ENCODE peak calls at places on chromosomes 1 and 21, in four cellular contexts. One of them, this sample, is unnamed.

GRCh38 chr1:18111605-18112297 is 4.2 kb downstream of the IGSF21 start:
- DNase-seq in MM.1S: no peak
- DNase-seq in GM23338: no peak
- DNase-seq in SK-N-SH: no peak
- DNase-seq in this sample: no peak

GRCh38 chr1:21536223-21536622 is 27.0 kb downstream of the ALPL start:
- DNase-seq in MM.1S: no peak
- DNase-seq in GM23338: no peak
- DNase-seq in SK-N-SH: no peak
- DNase-seq in this sample: no peak

GRCh38 chr1:207565546-207566468 is 69.8 kb downstream of the CR1 start:
- DNase-seq in MM.1S: no peak
- DNase-seq in GM23338: peak; percentile 57
- DNase-seq in SK-N-SH: no peak
- DNase-seq in this sample: peak; percentile 19

GRCh38 chr1:22371408-22371807 is 80.2 kb upstream of the ZBTB40 start:
- DNase-seq in SK-N-SH: no peak
- DNase-seq in MM.1S: no peak
- DNase-seq in GM23338: no peak
- DNase-seq in this sample: no peak

GRCh38 chr1:179036844-179037465 is 11.3 kb downstream of the FAM20B start:
- DNase-seq in MM.1S: no peak
- DNase-seq in SK-N-SH: no peak
- DNase-seq in GM23338: no peak
- DNase-seq in this sample: no peak

GRCh38 chr1:17662296-17662695 is 92.8 kb upstream of the ACTL8 start:
- DNase-seq in GM23338: no peak
- DNase-seq in MM.1S: no peak
- DNase-seq in SK-N-SH: no peak
- DNase-seq in this sample: no peak

GRCh38 chr1:114352797-114353196 is 158.2 kb downstream of the TRIM33 start:
- DNase-seq in SK-N-SH: no peak
- DNase-seq in GM23338: peak; percentile 12
- DNase-seq in MM.1S: no peak
- DNase-seq in this sample: no peak

GRCh38 chr1:91553196-91553595 is 52.5 kb downstream of the CDC7 start:
- DNase-seq in GM23338: no peak
- DNase-seq in MM.1S: no peak
- DNase-seq in SK-N-SH: no peak
- DNase-seq in this sample: no peak

GRCh38 chr1:22229374-22229773 is 86.5 kb upstream of the WNT4 start:
- DNase-seq in GM23338: peak; percentile 49
- DNase-seq in MM.1S: no peak
- DNase-seq in SK-N-SH: no peak
- DNase-seq in this sample: peak; percentile 77

GRCh38 chr1:198699167-198700015 is 60.6 kb downstream of the PTPRC start:
- DNase-seq in SK-N-SH: no peak
- DNase-seq in MM.1S: no peak
- DNase-seq in GM23338: peak; percentile 79
- DNase-seq in this sample: peak; percentile 83

GRCh38 chr1:21241761-21242581 is 48.3 kb downstream of the ECE1 start:
- DNase-seq in GM23338: no peak
- DNase-seq in MM.1S: no peak
- DNase-seq in SK-N-SH: no peak
- DNase-seq in this sample: no peak

GRCh38 chr1:209416009-209416408 is 167.5 kb upstream of the CAMK1G start:
- DNase-seq in SK-N-SH: no peak
- DNase-seq in MM.1S: no peak
- DNase-seq in GM23338: no peak
- DNase-seq in this sample: peak; percentile 65

GRCh38 chr1:243917177-243917862 is 67.3 kb upstream of the AKT3 start:
- DNase-seq in MM.1S: no peak
- DNase-seq in SK-N-SH: peak; percentile 82
- DNase-seq in GM23338: peak; percentile 83
- DNase-seq in this sample: peak; percentile 50

GRCh38 chr1:150366416-150367296 is 2.7 kb downstream of the RPRD2 start:
- DNase-seq in GM23338: peak; percentile 25
- DNase-seq in SK-N-SH: no peak
- DNase-seq in MM.1S: no peak
- DNase-seq in this sample: no peak

GRCh38 chr21:42861311-42862122 is 17.8 kb downstream of the WDR4 start:
- DNase-seq in MM.1S: no peak
- DNase-seq in GM23338: no peak
- DNase-seq in SK-N-SH: peak; percentile 20
- DNase-seq in this sample: no peak

GRCh38 chr1:211742889-211743529 is 67.6 kb upstream of the NEK2 start:
- DNase-seq in GM23338: no peak
- DNase-seq in SK-N-SH: no peak
- DNase-seq in MM.1S: no peak
- DNase-seq in this sample: no peak

GRCh38 chr1:10378071-10378841 is 20.6 kb upstream of the PGD start:
- DNase-seq in GM23338: peak; percentile 27
- DNase-seq in MM.1S: no peak
- DNase-seq in SK-N-SH: no peak
- DNase-seq in this sample: peak; percentile 48

GRCh38 chr1:55640708-55641473 is 425.7 kb upstream of the USP24 start:
- DNase-seq in GM23338: no peak
- DNase-seq in MM.1S: peak; percentile 86
- DNase-seq in SK-N-SH: peak; percentile 57
- DNase-seq in this sample: peak; percentile 64

GRCh38 chr1:216075339-216075738 is 347.9 kb downstream of the USH2A start:
- DNase-seq in GM23338: peak; percentile 21
- DNase-seq in SK-N-SH: no peak
- DNase-seq in MM.1S: no peak
- DNase-seq in this sample: no peak

GRCh38 chr21:43925096-43925481 is 60.1 kb downstream of the AGPAT3 start:
- DNase-seq in GM23338: no peak
- DNase-seq in MM.1S: no peak
- DNase-seq in SK-N-SH: no peak
- DNase-seq in this sample: peak; percentile 76
- H3K4me1 ChIP-seq in GM23338: peaks cover 5% of the 10 kb centered on the region
- H3K4me1 ChIP-seq in MM.1S: no peaks in the 10 kb centered on the region
- H3K4me1 ChIP-seq in SK-N-SH: no peaks in the 10 kb centered on the region
- H3K4me1 ChIP-seq in this sample: peaks cover 49% of the 10 kb centered on the region

DNA sequence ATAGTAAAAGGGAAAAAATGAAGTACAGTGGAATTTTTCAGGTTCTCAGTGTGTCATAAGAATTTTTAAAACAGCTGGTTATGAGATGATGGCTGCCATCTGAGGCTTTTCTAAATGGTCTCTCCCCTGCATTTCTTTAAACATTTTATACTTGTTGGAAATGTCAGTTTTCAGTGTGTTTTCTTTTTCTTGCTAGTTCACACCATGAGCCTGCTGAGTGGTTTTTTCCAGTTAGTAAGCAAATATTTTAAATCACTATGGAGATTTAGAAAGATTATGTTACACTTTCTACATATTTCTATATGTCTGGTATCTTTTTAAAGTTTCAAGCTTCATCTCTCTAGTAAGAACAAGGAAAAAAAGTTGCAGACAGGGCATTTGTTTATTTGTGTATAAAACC is 9.6 kb downstream of the RBM15 start:
- DNase-seq in SK-N-SH: no peak
- DNase-seq in GM23338: no peak
- DNase-seq in MM.1S: no peak
- DNase-seq in this sample: no peak
- TF ChIP-seq EZH2phosphoT487 in SK-N-SH: no peak
- TF ChIP-seq EZH2phosphoT487 in GM23338: no peak
- TF ChIP-seq EZH2phosphoT487 in MM.1S: no peak
- TF ChIP-seq EZH2phosphoT487 in this sample: no peak

GRCh38 chr1:201516511-201517127 is 9.7 kb upstream of the CSRP1 start:
- DNase-seq in GM23338: no peak
- DNase-seq in SK-N-SH: no peak
- DNase-seq in MM.1S: no peak
- DNase-seq in this sample: no peak

GRCh38 chr1:201517631-201518030 is 10.7 kb upstream of the CSRP1 start:
- DNase-seq in SK-N-SH: no peak
- DNase-seq in GM23338: no peak
- DNase-seq in MM.1S: no peak
- DNase-seq in this sample: no peak

GRCh38 chr1:201513498-201514243 is 6.7 kb upstream of the CSRP1 start:
- DNase-seq in MM.1S: no peak
- DNase-seq in GM23338: no peak
- DNase-seq in SK-N-SH: no peak
- DNase-seq in this sample: no peak

GRCh38 chr1:201515895-201516294 is 9.0 kb upstream of the CSRP1 start:
- DNase-seq in GM23338: no peak
- DNase-seq in SK-N-SH: no peak
- DNase-seq in MM.1S: no peak
- DNase-seq in this sample: no peak

DNA sequence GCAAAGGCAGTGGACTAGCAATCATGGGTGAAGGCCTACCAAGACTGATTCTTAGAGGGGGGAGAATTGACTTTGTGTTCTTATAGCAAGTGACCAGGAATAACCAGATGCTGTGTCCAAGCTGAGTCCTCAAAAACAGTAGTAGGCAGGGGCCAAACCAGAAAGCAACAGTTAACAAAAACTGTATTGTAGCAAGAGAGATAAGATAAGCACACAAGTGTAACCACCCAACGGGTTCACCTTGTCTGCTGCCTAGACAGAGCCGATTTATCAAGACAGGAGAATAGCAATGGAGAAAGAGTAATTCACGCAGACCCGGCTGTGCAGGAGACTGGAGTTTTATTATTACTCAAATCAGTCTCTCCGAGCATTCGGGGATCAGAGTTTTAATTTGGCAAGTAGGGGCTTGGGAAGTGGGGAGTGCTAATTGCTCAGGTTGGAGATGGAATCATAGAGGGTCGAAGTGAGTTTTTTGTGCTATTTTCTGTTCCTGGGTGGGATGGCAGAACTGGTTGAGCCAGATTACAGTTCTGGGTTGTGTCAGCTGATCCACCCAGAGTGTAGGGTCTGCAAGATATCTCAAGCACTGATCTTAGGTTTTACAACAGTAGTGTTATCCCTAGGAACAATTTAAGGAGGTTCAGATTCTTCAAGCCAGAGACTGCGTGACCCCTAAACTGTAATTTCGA is 8.3 kb upstream of the CSRP1 start:
- DNase-seq in GM23338: no peak
- DNase-seq in SK-N-SH: no peak
- DNase-seq in MM.1S: no peak
- DNase-seq in this sample: no peak
- H3K27ac ChIP-seq in GM23338: no peak overlapping the region
- H3K27ac ChIP-seq in SK-N-SH: no peak overlapping the region
- H3K27ac ChIP-seq in MM.1S: no peak overlapping the region
- H3K27ac ChIP-seq in this sample: peak overlapping the region; percentile 43

DNA sequence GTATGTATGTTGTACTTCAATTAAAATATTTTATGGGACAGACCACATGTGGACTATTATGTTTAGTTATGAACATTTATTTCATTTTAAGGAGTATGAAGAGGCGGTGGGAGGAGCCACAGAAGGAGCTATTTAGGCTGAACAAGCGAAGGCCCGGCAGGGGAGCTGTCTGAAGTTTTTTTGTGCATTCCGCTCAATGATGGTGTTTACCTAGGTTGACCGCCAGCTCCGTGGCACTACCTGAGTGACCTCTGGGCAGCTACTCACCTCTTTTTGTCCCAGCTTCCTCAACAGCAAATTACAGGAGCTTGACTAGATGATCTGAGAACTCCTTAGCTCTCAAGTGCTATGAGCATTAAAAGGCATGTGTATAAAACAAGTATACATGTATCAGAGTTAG is 32.7 kb upstream of the C1orf198 start:
- DNase-seq in SK-N-SH: no peak
- DNase-seq in GM23338: no peak
- DNase-seq in MM.1S: no peak
- DNase-seq in this sample: no peak
- H3K4me1 ChIP-seq in SK-N-SH: no peaks in the 10 kb centered on the region
- H3K4me1 ChIP-seq in GM23338: no peaks in the 10 kb centered on the region
- H3K4me1 ChIP-seq in MM.1S: peaks cover 8% of the 10 kb centered on the region
- H3K4me1 ChIP-seq in this sample: no peaks in the 10 kb centered on the region

DNA sequence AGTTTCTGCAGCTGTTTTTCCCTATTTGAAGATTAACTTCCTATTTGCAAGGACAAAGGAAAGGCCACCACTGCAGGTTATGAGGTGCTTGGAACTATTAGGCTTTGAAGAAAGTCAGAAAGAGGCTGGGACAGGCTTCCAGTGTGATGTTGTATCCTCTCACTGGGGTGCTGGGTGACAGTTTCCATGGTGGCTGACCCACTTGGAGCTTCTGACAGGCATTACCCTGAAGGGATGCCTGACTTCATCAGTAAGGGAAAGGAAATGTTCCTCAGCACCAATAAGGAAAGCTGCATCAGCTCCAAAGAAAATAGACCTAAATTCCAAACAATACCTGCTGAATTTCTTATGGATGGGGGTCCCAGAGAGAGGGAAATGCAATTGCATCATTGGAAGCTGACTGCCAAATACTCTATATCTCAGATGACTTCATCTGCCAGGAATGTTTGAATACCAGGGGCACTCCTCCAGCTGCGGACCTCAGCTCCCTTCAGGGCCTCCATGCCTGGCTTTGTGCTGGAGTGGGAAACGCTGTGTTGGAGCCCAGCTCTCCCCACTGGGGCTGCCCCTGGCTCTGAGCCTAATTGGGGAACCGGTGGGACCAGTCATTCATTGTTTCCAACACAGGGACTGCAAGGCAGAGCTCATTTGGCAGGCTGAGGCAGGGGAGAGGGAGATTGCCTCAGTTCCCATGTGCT is 76.6 kb downstream of the RGL1 start:
- DNase-seq in GM23338: peak; percentile 76
- DNase-seq in MM.1S: no peak
- DNase-seq in SK-N-SH: no peak
- DNase-seq in this sample: peak; percentile 80
- TF ChIP-seq EZH2phosphoT487 in GM23338: no peak
- TF ChIP-seq EZH2phosphoT487 in MM.1S: no peak
- TF ChIP-seq EZH2phosphoT487 in SK-N-SH: no peak
- TF ChIP-seq EZH2phosphoT487 in this sample: no peak

This sample was measured in hepatocyte.